ENCODE peak calls at places on chromosome 2, in five cellular contexts. L is M059J, V is T follicular helper cell, O is T-helper 1 cell, X is sciatic nerve. Y is an unnamed sample.
A peak's percentile ranks its signal among the peaks of the same experiment; 100 is the strongest.

GRCh38 chr2:232533944-232534710 is 5.4 kb upstream of the CHRNG start:
- DNase-seq in L (no peak), V (no peak), O (no peak), X (peak; percentile 30), Y (no peak)

GRCh38 chr2:15984367-15985255 is 44.3 kb downstream of the MYCN start:
- DNase-seq in L (no peak), V (no peak), O (no peak), X (no peak), Y (no peak)

GRCh38 chr2:119950966-119951365 is 61.9 kb upstream of the EPB41L5 start:
- DNase-seq in L (no peak), V (no peak), O (no peak), X (no peak), Y (no peak)

GRCh38 chr2:174024524-174025270 is 59.5 kb upstream of the SP3 start:
- DNase-seq in L (peak; percentile 66), V (no peak), O (no peak), X (peak; percentile 91), Y (no peak)

GRCh38 chr2:177797808-177798207 is 274.8 kb downstream of the PDE11A start:
- DNase-seq in L (no peak), V (no peak), O (no peak), X (no peak), Y (no peak)

GRCh38 chr2:188937228-188938220 is 36.6 kb upstream of the COL3A1 start:
- DNase-seq in L (peak; percentile 10), V (no peak), O (no peak), X (no peak), Y (no peak)

GRCh38 chr2:77566131-77566530 is 44.0 kb upstream of the LRRTM4 start:
- DNase-seq in L (no peak), V (no peak), O (no peak), X (no peak), Y (no peak)

GRCh38 chr2:173239644-173240043 is 115.0 kb upstream of the CDCA7 start:
- DNase-seq in L (no peak), V (no peak), O (no peak), X (no peak), Y (no peak)

Y was measured in T-helper 9 cell.